ENCODE peak calls at places on chromosomes 11 and 22, in four cellular contexts. L is mesendoderm, Q is IMR-90, F is H1. V is an unnamed sample.

GRCh38 chr11:43486141-43486540 is 127.4 kb downstream of the TTC17 start:
- DNase-seq in Q (peak), F (no peak), L (no peak), V (no peak)

GRCh38 chr11:46121724-46122477 is 647 bp upstream of the PHF21A start:
- DNase-seq in L (peak), F (peak), Q (peak), V (peak)

GRCh38 chr11:134529212-134530096 is 117.4 kb upstream of the B3GAT1 start:
- DNase-seq in Q (no peak), L (no peak), F (peak), V (no peak)

GRCh38 chr11:102118937-102119336 is 8.7 kb downstream of the YAP1 start:
- DNase-seq in F (no peak), L (peak), Q (no peak), V (no peak)

GRCh38 chr11:45110562-45110961 is 35.9 kb upstream of the PRDM11 start:
- DNase-seq in L (peak), Q (peak), F (peak), V (peak)

GRCh38 chr11:113551645-113552044 is 76.4 kb upstream of the DRD2 start:
- DNase-seq in Q (no peak), L (no peak), F (no peak), V (no peak)

GRCh38 chr11:125263268-125263790 is 98.8 kb downstream of the PKNOX2 start:
- DNase-seq in Q (peak), F (peak), L (peak), V (peak)

GRCh38 chr11:99592241-99592640 is 571.5 kb downstream of the CNTN5 start:
- DNase-seq in L (no peak), Q (peak), F (no peak), V (no peak)

GRCh38 chr11:123560001-123560400 is 94.4 kb downstream of the SCN3B start:
- DNase-seq in L (no peak), F (no peak), Q (peak), V (peak)

GRCh38 chr11:27552356-27552755 is 45.8 kb upstream of the LIN7C start:
- DNase-seq in Q (no peak), F (no peak), L (no peak), V (no peak)

GRCh38 chr11:27518522-27518921 is 12.0 kb upstream of the LIN7C start:
- DNase-seq in F (no peak), Q (no peak), L (no peak), V (no peak)

GRCh38 chr22:47098554-47098953 is 336.1 kb downstream of the TBC1D22A start:
- DNase-seq in F (no peak), Q (no peak), L (no peak), V (no peak)

GRCh38 chr11:130217632-130218031 is 58.0 kb downstream of the ST14 start:
- DNase-seq in Q (no peak), F (peak), L (no peak), V (no peak)

GRCh38 chr11:69499946-69500284 is 18.5 kb downstream of the LINC01488 start:
- DNase-seq in F (no peak), L (no peak), Q (no peak), V (peak)

GRCh38 chr11:17519031-17519430 is 25.2 kb downstream of the USH1C start:
- DNase-seq in Q (no peak), L (no peak), F (no peak), V (no peak)

GRCh38 chr11:126317681-126318641 is 14.1 kb downstream of the DCPS start:
- DNase-seq in Q (peak), L (no peak), F (no peak), V (no peak)

GRCh38 chr11:12110714-12111481 is 508 bp downstream of the MICAL2 start:
- DNase-seq in Q (no peak), L (no peak), F (peak), V (no peak)

GRCh38 chr11:65891180-65892136 is 985 bp downstream of the CCDC85B start:
- DNase-seq in F (peak), Q (no peak), L (peak), V (no peak)

GRCh38 chr11:75949023-75949672 is 134.1 kb downstream of the UVRAG start:
- DNase-seq in F (no peak), L (no peak), Q (peak), V (no peak)

GRCh38 chr22:39090426-39091064 is 6.5 kb upstream of the APOBEC3H start:
- DNase-seq in L (no peak), F (no peak), Q (no peak), V (no peak)

GRCh38 chr11:34653851-34654490 is 33.1 kb downstream of the EHF start:
- DNase-seq in L (peak), Q (peak), F (no peak), V (peak)

DNA sequence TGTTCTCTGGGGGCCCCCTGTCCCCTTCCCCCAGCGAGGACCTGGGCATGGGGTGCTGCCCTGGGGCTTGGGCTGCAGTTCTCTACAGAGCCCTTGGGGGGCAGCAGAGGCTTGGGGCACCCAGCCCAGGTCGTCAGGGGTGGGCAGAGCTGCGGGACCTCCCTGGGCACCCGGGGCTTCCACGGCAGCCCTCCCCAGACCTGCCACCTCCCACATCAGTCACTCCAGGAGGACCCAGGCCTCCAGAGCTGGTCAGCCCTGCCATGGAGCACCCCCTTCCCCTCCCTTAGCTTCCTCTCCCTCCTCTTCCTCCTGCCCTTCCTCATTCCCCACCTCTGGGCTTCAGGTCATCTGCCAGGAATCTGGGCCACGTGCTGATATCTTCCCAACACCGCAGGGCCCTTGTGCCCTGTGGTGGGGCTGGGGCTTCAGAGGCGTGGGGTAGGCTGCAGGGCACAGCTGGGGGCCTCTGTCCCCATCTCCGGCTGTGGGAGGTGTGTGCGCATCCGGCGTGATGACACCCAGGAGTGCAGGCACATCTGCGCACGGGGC is 5.8 kb downstream of the TSPAN4 start:
- DNase-seq in F (peak), Q (no peak), L (no peak), V (no peak)
- H3K4me3 ChIP-seq in F (no peak), Q (no peak), L (no peak), V (no peak)

DNA sequence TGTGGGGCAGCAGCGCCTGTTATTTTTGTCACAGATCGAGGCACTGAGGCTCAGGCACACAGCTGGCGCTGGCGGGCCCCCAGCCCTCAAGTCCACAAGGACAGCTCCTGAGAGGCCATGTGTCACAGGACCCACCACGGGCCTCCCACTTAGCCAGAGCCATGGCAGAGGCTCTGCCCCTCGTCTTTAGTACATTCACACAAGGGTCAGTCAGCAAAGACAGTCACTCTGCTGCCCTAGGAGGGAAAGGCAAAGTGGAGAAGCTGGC is 29.1 kb downstream of the GNAZ start:
- DNase-seq in F (no peak), L (no peak), Q (no peak), V (no peak)
- H3K27ac ChIP-seq in F (no peak), L (no peak), Q (no peak), V (no peak)

GRCh38 chr11:120170741-120171261 is 32.9 kb upstream of the TRIM29 start:
- DNase-seq in Q (no peak), L (no peak), F (peak), V (no peak)

GRCh38 chr11:120169981-120170698 is 32.2 kb upstream of the TRIM29 start:
- DNase-seq in F (peak), L (no peak), Q (no peak), V (no peak)

GRCh38 chr11:120167659-120168058 is 29.7 kb upstream of the TRIM29 start:
- DNase-seq in L (no peak), F (peak), Q (no peak), V (no peak)

GRCh38 chr11:120168108-120168959 is 30.4 kb upstream of the TRIM29 start:
- DNase-seq in L (no peak), F (no peak), Q (peak), V (peak)

DNA sequence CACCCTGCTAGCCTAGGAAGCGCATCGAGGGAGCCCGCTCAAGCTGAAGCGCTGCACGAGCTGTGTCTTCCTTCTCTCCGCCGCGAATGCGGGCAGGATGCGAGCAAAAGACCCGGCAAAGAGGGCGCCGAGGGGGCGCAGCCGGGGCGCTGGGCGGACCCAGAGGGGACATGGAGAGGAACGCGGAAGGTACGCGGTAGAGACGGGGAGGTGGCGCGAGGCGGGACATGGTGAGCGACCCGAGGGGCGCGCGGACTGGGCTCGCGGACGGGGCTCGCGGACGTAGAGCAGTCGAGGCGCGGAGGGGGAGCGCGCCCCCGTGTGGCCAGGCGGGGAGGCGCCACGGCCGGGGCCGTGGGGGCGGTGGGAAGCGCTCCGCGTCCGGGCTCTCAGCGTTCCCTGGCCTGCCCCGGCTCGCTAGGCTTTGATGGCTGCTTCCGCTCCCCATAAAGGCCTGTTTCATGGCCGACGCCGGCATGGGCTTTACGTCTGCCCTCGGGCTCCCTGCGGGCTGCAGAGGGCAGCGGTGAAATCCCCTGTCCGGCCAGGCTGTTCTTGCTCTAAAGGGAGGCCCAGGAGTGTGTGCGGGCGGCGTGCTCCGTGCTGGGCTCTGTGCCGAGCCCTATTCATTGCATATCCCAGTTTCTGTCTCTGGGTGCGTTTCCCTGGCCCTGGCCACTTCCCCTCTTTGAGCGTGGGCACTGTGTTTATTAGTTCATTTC is 31.2 kb upstream of the TRIM29 start:
- DNase-seq in L (peak), Q (peak), F (peak), V (peak)
- H3K18ac ChIP-seq in L (peak), Q (no peak), F (peak), V (no peak)

DNA sequence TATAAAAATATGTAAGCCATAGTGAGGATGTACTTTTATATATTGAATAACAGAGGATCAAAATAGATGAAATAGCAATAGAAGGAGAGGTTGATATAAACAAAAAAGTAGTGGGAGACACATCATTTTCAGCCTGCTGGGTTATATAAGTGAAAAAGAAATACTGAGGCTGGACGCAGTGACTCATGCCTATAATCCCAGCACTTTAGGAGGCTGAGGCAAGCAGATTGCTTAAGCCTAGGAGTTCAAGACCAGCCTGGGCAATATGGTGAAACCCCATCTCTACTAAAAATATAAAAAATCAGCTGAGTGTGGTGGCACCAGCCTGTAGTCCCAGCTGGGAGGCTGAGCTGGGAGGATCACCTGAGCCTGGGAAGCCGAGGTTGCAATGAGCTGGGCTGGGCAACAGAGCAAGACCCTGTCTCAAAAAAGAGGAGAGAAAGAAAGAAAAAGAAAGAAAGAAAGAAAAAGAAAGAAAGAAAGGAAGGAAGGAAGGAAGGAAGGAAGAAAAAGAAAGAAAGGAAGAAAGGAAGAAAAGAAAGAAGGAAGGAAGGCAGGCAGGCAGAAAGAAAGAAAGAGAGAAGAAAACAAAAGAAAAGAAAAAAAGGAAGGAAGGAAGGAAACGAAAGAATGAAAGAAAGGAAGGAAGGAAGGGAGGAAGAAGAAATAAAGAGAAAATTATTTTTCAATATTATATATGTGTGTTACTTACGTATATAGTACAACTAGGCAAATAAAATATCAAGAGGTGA is 7.0 kb upstream of the P2RY2 start:
- DNase-seq in F (no peak), L (no peak), Q (no peak), V (no peak)
- H3K4me3 ChIP-seq in F (no peak), L (no peak), Q (no peak), V (no peak)

GRCh38 chr22:24003887-24004286 is 1.4 kb downstream of the GSTT4 start:
- DNase-seq in Q (no peak), L (no peak), F (no peak), V (no peak)

GRCh38 chr22:24006914-24007214 is 1.6 kb upstream of the GSTT4 start:
- DNase-seq in F (no peak), L (no peak), Q (no peak), V (no peak)

GRCh38 chr22:24006207-24006913 is 1.1 kb upstream of the GSTT4 start:
- DNase-seq in F (no peak), Q (no peak), L (no peak), V (no peak)

GRCh38 chr22:24007253-24008021 is 2.2 kb upstream of the GSTT4 start:
- DNase-seq in Q (no peak), F (no peak), L (no peak), V (no peak)

GRCh38 chr22:24005201-24005600 is at the start of gene GSTT4:
- DNase-seq in Q (no peak), L (no peak), F (no peak), V (no peak)
- H3K27ac ChIP-seq in Q (no peak), L (no peak), F (no peak), V (no peak)

GRCh38 chr11:64684357-64684756 is 38.6 kb downstream of the NRXN2 start:
- DNase-seq in Q (no peak), F (no peak), L (no peak), V (no peak)
- H3K18ac ChIP-seq in Q (no peak), F (no peak), L (no peak), V (no peak)

GRCh38 chr11:33291004-33291777 is 34.0 kb downstream of the HIPK3 start:
- DNase-seq in F (no peak), L (no peak), Q (peak), V (no peak)
- H3K4me3 ChIP-seq in F (no peak), L (no peak), Q (no peak), V (no peak)

DNA sequence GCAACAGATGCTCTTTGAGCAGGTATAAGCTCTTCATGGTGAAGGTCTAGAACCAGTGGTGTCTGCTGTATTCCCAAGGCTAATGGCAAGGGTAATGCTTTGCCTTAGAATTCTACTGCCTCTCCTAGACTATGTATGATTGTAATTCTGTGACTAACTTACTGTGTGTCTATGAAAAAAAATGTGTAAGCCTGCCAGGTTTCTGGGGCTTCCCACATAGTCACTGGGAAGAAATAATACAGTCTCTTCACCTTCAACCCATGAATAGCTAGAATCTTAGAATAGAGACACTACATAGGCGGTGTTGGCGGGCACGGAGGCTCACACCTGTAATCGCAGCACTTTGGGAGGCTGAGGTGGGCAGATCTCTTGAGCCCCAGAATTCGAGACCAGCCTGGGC is 84.1 kb downstream of the C11orf91 start:
- DNase-seq in F (no peak), Q (peak), L (no peak), V (no peak)
- H3K27ac ChIP-seq in F (no peak), Q (no peak), L (no peak), V (no peak)

V was measured in trophoblast cell.